ENCODE peak calls at places on chromosomes 6 and 20, in nine cellular contexts. F, W, Z, D, O, N, K, Y and P are unnamed samples.

GRCh38 chr20:49877254-49877990 is 37.9 kb downstream of the SPATA2 start:
- DNase-seq in W (no peak), O (no peak), D (no peak), F (no peak), N (no peak), K (no peak), Y (no peak), Z (no peak), P (no peak)

GRCh38 chr20:3340443-3340842 is 67.0 kb downstream of the DNAAF9 start:
- DNase-seq in O (no peak), F (no peak), Z (no peak), N (no peak), D (peak; percentile 96), W (no peak), Y (no peak), K (peak; percentile 34), P (no peak)

GRCh38 chr20:23212011-23212410 is 125.9 kb upstream of the CD93 start:
- DNase-seq in F (no peak), O (no peak), Y (no peak), K (no peak), N (no peak), Z (no peak), D (no peak), W (no peak), P (no peak)

GRCh38 chr6:75748743-75749538 is at the start of gene MYO6:
- DNase-seq in D (peak; percentile 80), K (peak; percentile 92), F (no peak), Y (peak; percentile 68), Z (peak; percentile 83), W (peak; percentile 58), O (peak; percentile 58), N (peak; percentile 22), P (peak; percentile 45)

GRCh38 chr6:9520417-9521151 is 894.3 kb downstream of the TFAP2A start:
- DNase-seq in F (no peak), N (no peak), O (no peak), Z (no peak), Y (peak; percentile 88), D (no peak), K (no peak), W (no peak), P (no peak)

GRCh38 chr6:1987640-1988039 is 257.8 kb downstream of the GMDS start:
- DNase-seq in Z (no peak), K (no peak), F (no peak), O (no peak), N (no peak), D (no peak), W (no peak), Y (peak; percentile 84), P (no peak)

GRCh38 chr20:35434085-35435005 is 3.7 kb downstream of the GDF5 start:
- DNase-seq in F (no peak), W (no peak), N (no peak), Y (no peak), Z (no peak), K (no peak), D (no peak), O (peak; percentile 49), P (no peak)

GRCh38 chr6:28410767-28411166 is 11.2 kb upstream of the ZSCAN12 start:
- DNase-seq in F (no peak), O (no peak), Z (no peak), K (no peak), Y (no peak), D (no peak), N (no peak), W (no peak), P (no peak)

GRCh38 chr20:2576317-2576727 is 39.9 kb downstream of the TMC2 start:
- DNase-seq in Z (no peak), D (no peak), W (no peak), F (no peak), O (no peak), K (peak; percentile 74), N (no peak), Y (no peak), P (no peak)

GRCh38 chr20:47680804-47681529 is 104.3 kb downstream of the SULF2 start:
- DNase-seq in F (no peak), N (no peak), W (no peak), Z (no peak), K (no peak), D (no peak), O (no peak), Y (no peak), P (no peak)

GRCh38 chr6:70684794-70685493 is 17.3 kb downstream of the SMAP1 start:
- DNase-seq in D (no peak), Z (no peak), F (no peak), Y (no peak), W (no peak), O (no peak), N (no peak), K (no peak), P (no peak)

DNA sequence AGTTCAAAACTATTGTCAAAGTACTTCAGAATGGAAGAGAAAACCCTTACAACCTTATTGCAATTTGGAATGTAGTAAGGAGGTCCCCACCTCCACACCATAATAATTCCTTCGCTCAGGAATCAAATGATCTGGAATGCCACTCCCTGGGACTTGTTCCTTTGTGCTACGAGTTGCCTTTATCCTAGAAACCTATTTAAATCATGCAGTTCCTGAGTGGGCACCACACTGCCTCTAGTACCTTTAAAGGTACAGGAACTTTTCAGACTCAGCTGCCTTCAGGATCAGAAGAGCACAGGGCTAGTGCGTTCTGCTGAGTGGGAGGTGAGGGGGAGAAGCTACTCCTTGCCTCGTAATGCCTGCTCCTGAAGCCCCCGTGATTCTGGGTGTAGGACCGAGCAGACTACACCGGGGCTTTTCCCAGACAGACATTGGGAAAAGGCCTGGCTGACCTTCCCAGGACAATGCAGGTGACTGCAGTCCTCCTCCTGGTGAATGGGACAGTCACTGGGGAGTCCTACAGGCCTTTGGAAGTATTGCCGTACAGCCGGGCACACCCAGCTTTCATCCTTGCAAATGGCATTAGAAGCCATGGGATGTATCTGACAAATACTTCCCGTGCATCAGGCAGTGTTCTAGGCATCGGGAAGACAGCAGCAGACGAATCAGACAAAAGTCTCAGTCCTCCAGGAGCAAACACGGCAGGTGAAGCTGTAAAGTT is 11.8 kb upstream of the TUBB2B start:
- DNase-seq in W (no peak), Z (peak; percentile 63), Y (no peak), O (no peak), N (no peak), D (no peak), F (no peak), K (no peak), P (no peak)
- TF ChIP-seq CTCF in W (no peak), Z (peak; percentile 56), Y (peak; percentile 31), O (no peak), N (no peak), D (no peak), F (no peak), K (peak; percentile 25), P (no peak)

DNA sequence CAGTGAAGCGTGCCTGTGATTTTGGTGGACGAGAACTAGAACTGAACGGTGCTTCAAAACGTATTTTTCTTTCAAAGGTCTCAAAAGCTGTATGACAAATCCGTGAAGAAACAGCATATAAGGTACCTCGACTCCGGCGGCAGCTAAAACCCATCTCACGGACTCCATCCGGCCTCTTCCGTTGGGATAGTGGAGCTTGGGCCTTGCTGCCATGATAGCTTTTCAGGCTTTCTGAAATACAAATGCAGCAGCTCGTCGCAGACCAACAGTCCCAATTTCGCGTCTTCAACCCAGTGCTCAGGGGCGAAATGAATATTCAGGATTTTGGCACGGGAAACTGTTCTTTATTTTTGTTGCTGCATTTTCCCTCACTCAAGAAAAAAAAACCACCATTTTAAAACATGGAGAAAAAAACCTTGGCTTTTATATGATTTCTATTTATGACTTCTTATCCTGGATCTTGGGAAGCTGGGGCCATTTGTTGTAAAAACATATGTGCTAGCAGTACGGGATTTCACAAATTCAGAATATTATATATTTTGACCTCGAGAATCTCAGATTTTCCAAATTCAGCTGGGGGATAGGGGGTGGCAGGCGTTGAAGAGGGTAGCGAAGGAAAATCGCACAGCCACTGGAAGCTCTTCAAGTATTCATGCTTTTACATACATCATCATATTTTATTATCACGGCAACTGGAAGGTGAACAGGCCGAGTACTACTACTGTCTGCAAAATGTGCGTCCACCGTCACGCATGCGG is 874 bp downstream of the GSTA4 start:
- DNase-seq in O (peak; percentile 30), K (peak; percentile 38), Y (peak; percentile 63), F (no peak), N (no peak), Z (no peak), D (peak; percentile 35), W (peak; percentile 24), P (no peak)
- TF ChIP-seq CTCF in O (no peak), K (no peak), Y (no peak), F (no peak), N (no peak), Z (no peak), D (peak; percentile 5), W (no peak), P (no peak)

GRCh38 chr20:13904766-13905165 is 85.6 kb downstream of the SEL1L2 start:
- DNase-seq in K (no peak), W (no peak), N (no peak), Y (no peak), D (no peak), F (no peak), O (no peak), Z (no peak), P (no peak)
- TF ChIP-seq CTCF in K (no peak), W (no peak), N (no peak), Y (no peak), D (no peak), F (no peak), O (no peak), Z (no peak), P (no peak)

GRCh38 chr20:44745122-44745521 is 543 bp upstream of the KCNK15 start:
- DNase-seq in F (no peak), W (no peak), O (no peak), D (no peak), Z (no peak), N (no peak), K (no peak), Y (no peak), P (no peak)

GRCh38 chr20:44743916-44744655 is 1.6 kb upstream of the KCNK15 start:
- DNase-seq in W (no peak), K (no peak), D (no peak), Z (no peak), Y (no peak), O (no peak), N (no peak), F (no peak), P (no peak)

GRCh38 chr20:44742304-44743079 is 3.2 kb upstream of the KCNK15 start:
- DNase-seq in W (no peak), D (peak; percentile 37), Y (no peak), O (no peak), Z (no peak), F (no peak), K (no peak), N (no peak), P (no peak)

GRCh38 chr20:44745560-44746366 is at the start of gene KCNK15:
- DNase-seq in O (peak; percentile 66), N (no peak), Y (no peak), Z (no peak), D (peak; percentile 42), W (peak; percentile 28), F (no peak), K (peak; percentile 71), P (peak; percentile 37)

DNA sequence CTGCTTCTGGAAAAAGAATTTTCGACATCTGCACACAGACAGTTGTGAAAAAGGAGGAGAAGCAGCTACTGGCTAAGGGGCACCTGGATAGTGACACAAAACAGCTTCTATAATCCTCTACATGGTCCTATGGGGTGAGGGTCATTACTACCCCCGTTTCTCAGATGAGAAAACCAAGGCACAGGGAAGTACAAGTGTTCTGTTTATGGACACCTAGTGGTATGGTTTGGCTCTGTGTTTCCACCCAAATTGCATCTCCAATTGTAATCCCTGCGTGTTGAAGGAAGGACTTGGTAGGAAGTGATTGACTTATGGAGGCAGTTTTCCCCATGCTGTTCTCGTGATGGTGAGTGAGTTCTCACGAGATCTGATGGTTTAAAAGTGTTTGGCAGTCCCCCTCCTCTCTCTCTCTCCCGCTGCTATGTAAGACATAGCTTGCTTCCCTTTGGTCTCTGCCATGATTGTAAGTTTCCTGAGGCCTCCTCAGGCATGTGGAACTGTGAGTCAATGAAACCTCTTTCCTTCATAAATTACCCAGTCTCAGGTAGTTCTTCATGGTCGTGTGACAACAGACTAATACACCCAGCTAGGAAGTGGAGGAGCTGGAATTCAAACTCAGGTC is 2.5 kb upstream of the KCNK15 start:
- DNase-seq in F (no peak), W (no peak), Z (no peak), O (no peak), D (no peak), K (no peak), N (no peak), Y (no peak), P (no peak)
- TF ChIP-seq CTCF in F (no peak), W (no peak), Z (no peak), O (no peak), D (no peak), K (no peak), N (no peak), Y (no peak), P (no peak)